ENCODE peak calls at places on chromosomes 5 and 9, in nine cellular contexts. One of them, this sample, is unnamed.

GRCh38 chr5:65338606-65339151 is 143.0 kb downstream of the ADAMTS6 start:
- DNase-seq in NB4: no peak
- DNase-seq in colonic mucosa: no peak
- DNase-seq in fibroblast of lung: no peak
- DNase-seq in cardiac muscle cell: no peak
- DNase-seq in GM06990: no peak
- DNase-seq in kidney: peak
- DNase-seq in endothelial cell of umbilical vein: no peak
- DNase-seq in brain microvascular endothelial cell: peak
- DNase-seq in this sample: no peak

GRCh38 chr5:173806270-173807035 is 81.7 kb upstream of the CPEB4 start:
- DNase-seq in GM06990: no peak
- DNase-seq in fibroblast of lung: no peak
- DNase-seq in brain microvascular endothelial cell: no peak
- DNase-seq in kidney: no peak
- DNase-seq in colonic mucosa: no peak
- DNase-seq in endothelial cell of umbilical vein: no peak
- DNase-seq in NB4: peak
- DNase-seq in cardiac muscle cell: no peak
- DNase-seq in this sample: no peak

GRCh38 chr5:124060413-124061095 is 548.6 kb downstream of the CSNK1G3 start:
- DNase-seq in kidney: no peak
- DNase-seq in NB4: no peak
- DNase-seq in fibroblast of lung: no peak
- DNase-seq in endothelial cell of umbilical vein: no peak
- DNase-seq in GM06990: no peak
- DNase-seq in colonic mucosa: no peak
- DNase-seq in cardiac muscle cell: no peak
- DNase-seq in brain microvascular endothelial cell: no peak
- DNase-seq in this sample: no peak

GRCh38 chr5:176185133-176185733 is 53.0 kb upstream of the SIMC1 start:
- DNase-seq in fibroblast of lung: no peak
- DNase-seq in kidney: no peak
- DNase-seq in endothelial cell of umbilical vein: no peak
- DNase-seq in colonic mucosa: no peak
- DNase-seq in NB4: peak
- DNase-seq in GM06990: no peak
- DNase-seq in brain microvascular endothelial cell: no peak
- DNase-seq in cardiac muscle cell: no peak
- DNase-seq in this sample: no peak

GRCh38 chr9:98990181-98990870 is 46.6 kb downstream of the COL15A1 start:
- DNase-seq in NB4: no peak
- DNase-seq in fibroblast of lung: no peak
- DNase-seq in kidney: no peak
- DNase-seq in GM06990: no peak
- DNase-seq in cardiac muscle cell: no peak
- DNase-seq in endothelial cell of umbilical vein: no peak
- DNase-seq in colonic mucosa: no peak
- DNase-seq in brain microvascular endothelial cell: no peak
- DNase-seq in this sample: no peak

GRCh38 chr9:8725635-8726034 is 926.1 kb upstream of the DMAC1 start:
- DNase-seq in GM06990: no peak
- DNase-seq in brain microvascular endothelial cell: no peak
- DNase-seq in fibroblast of lung: no peak
- DNase-seq in endothelial cell of umbilical vein: no peak
- DNase-seq in kidney: no peak
- DNase-seq in cardiac muscle cell: no peak
- DNase-seq in NB4: no peak
- DNase-seq in colonic mucosa: no peak
- DNase-seq in this sample: no peak

GRCh38 chr5:154498597-154499393 is 20.8 kb upstream of the HAND1 start:
- DNase-seq in kidney: no peak
- DNase-seq in fibroblast of lung: no peak
- DNase-seq in colonic mucosa: no peak
- DNase-seq in endothelial cell of umbilical vein: no peak
- DNase-seq in cardiac muscle cell: no peak
- DNase-seq in brain microvascular endothelial cell: no peak
- DNase-seq in NB4: no peak
- DNase-seq in GM06990: no peak
- DNase-seq in this sample: no peak

GRCh38 chr5:100232730-100233129 is 302.4 kb upstream of the FAM174A start:
- DNase-seq in endothelial cell of umbilical vein: no peak
- DNase-seq in brain microvascular endothelial cell: no peak
- DNase-seq in cardiac muscle cell: no peak
- DNase-seq in fibroblast of lung: no peak
- DNase-seq in GM06990: no peak
- DNase-seq in NB4: no peak
- DNase-seq in kidney: no peak
- DNase-seq in colonic mucosa: no peak
- DNase-seq in this sample: no peak

GRCh38 chr9:129340427-129341196 is 162.6 kb upstream of the IER5L start:
- DNase-seq in GM06990: no peak
- DNase-seq in cardiac muscle cell: peak
- DNase-seq in colonic mucosa: no peak
- DNase-seq in kidney: no peak
- DNase-seq in NB4: no peak
- DNase-seq in fibroblast of lung: no peak
- DNase-seq in brain microvascular endothelial cell: no peak
- DNase-seq in endothelial cell of umbilical vein: no peak
- DNase-seq in this sample: no peak

GRCh38 chr9:28941856-28942255 is 1368.6 kb upstream of the C9orf72 start:
- DNase-seq in NB4: no peak
- DNase-seq in brain microvascular endothelial cell: no peak
- DNase-seq in kidney: no peak
- DNase-seq in cardiac muscle cell: no peak
- DNase-seq in fibroblast of lung: no peak
- DNase-seq in GM06990: no peak
- DNase-seq in colonic mucosa: no peak
- DNase-seq in endothelial cell of umbilical vein: no peak
- DNase-seq in this sample: no peak

GRCh38 chr5:120252839-120253238 is 211.3 kb upstream of the PRR16 start:
- DNase-seq in endothelial cell of umbilical vein: no peak
- DNase-seq in fibroblast of lung: peak
- DNase-seq in kidney: no peak
- DNase-seq in cardiac muscle cell: peak
- DNase-seq in GM06990: no peak
- DNase-seq in brain microvascular endothelial cell: peak
- DNase-seq in NB4: peak
- DNase-seq in colonic mucosa: no peak
- DNase-seq in this sample: peak

GRCh38 chr9:6895754-6896153 is 138.0 kb downstream of the KDM4C start:
- DNase-seq in kidney: no peak
- DNase-seq in cardiac muscle cell: no peak
- DNase-seq in NB4: no peak
- DNase-seq in endothelial cell of umbilical vein: no peak
- DNase-seq in colonic mucosa: no peak
- DNase-seq in brain microvascular endothelial cell: no peak
- DNase-seq in fibroblast of lung: no peak
- DNase-seq in GM06990: no peak
- DNase-seq in this sample: no peak

GRCh38 chr5:39640552-39640951 is 215.8 kb upstream of the DAB2 start:
- DNase-seq in brain microvascular endothelial cell: no peak
- DNase-seq in fibroblast of lung: no peak
- DNase-seq in kidney: no peak
- DNase-seq in cardiac muscle cell: no peak
- DNase-seq in endothelial cell of umbilical vein: no peak
- DNase-seq in NB4: no peak
- DNase-seq in GM06990: no peak
- DNase-seq in colonic mucosa: no peak
- DNase-seq in this sample: no peak

GRCh38 chr5:37837101-37838032 is 2.5 kb downstream of the GDNF start:
- DNase-seq in NB4: peak
- DNase-seq in brain microvascular endothelial cell: peak
- DNase-seq in cardiac muscle cell: peak
- DNase-seq in fibroblast of lung: peak
- DNase-seq in GM06990: peak
- DNase-seq in colonic mucosa: peak
- DNase-seq in kidney: peak
- DNase-seq in endothelial cell of umbilical vein: peak
- DNase-seq in this sample: peak

GRCh38 chr5:67305913-67306710 is 109.5 kb upstream of the CD180 start:
- DNase-seq in cardiac muscle cell: peak
- DNase-seq in colonic mucosa: no peak
- DNase-seq in NB4: no peak
- DNase-seq in endothelial cell of umbilical vein: peak
- DNase-seq in fibroblast of lung: no peak
- DNase-seq in kidney: no peak
- DNase-seq in brain microvascular endothelial cell: no peak
- DNase-seq in GM06990: peak
- DNase-seq in this sample: no peak

GRCh38 chr5:157476699-157477408 is 16.8 kb downstream of the NIPAL4 start:
- DNase-seq in brain microvascular endothelial cell: peak
- DNase-seq in GM06990: no peak
- DNase-seq in fibroblast of lung: peak
- DNase-seq in cardiac muscle cell: peak
- DNase-seq in endothelial cell of umbilical vein: peak
- DNase-seq in kidney: no peak
- DNase-seq in NB4: peak
- DNase-seq in colonic mucosa: peak
- DNase-seq in this sample: peak

GRCh38 chr9:70407081-70407503 is 7.4 kb downstream of the KLF9 start:
- DNase-seq in NB4: no peak
- DNase-seq in kidney: no peak
- DNase-seq in fibroblast of lung: peak
- DNase-seq in endothelial cell of umbilical vein: peak
- DNase-seq in brain microvascular endothelial cell: peak
- DNase-seq in cardiac muscle cell: peak
- DNase-seq in colonic mucosa: no peak
- DNase-seq in GM06990: no peak
- DNase-seq in this sample: peak
- H3K4me3 ChIP-seq in NB4: no peak
- H3K4me3 ChIP-seq in kidney: peak
- H3K4me3 ChIP-seq in fibroblast of lung: peak
- H3K4me3 ChIP-seq in endothelial cell of umbilical vein: no peak
- H3K4me3 ChIP-seq in brain microvascular endothelial cell: no peak
- H3K4me3 ChIP-seq in cardiac muscle cell: no peak
- H3K4me3 ChIP-seq in colonic mucosa: no peak
- H3K4me3 ChIP-seq in GM06990: no peak
- H3K4me3 ChIP-seq in this sample: no peak

DNA sequence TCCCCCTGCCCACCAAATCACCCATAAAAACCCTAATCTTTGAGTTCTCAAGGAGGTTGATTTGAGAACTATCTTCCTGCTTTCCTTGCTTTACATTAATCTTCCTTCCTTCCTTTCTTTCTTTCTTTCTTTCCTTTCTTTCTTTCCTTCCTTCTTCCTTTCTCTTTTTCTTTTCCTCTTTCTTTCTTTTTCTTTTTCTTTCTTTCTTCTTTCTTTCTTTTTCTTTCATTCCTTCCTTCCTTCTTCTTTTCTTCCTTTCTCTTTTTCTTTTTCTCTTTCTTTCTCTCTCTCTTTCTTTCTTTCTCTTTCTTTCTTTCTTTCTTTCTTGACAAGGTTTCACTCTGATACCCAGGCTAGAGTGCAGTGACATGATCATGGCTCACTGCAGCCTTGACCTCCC is 67.3 kb upstream of the CEMIP2 start:
- DNase-seq in endothelial cell of umbilical vein: no peak
- DNase-seq in GM06990: no peak
- DNase-seq in cardiac muscle cell: no peak
- DNase-seq in brain microvascular endothelial cell: no peak
- DNase-seq in fibroblast of lung: no peak
- DNase-seq in kidney: no peak
- DNase-seq in colonic mucosa: no peak
- DNase-seq in NB4: no peak
- DNase-seq in this sample: no peak
- TF ChIP-seq CTCF in endothelial cell of umbilical vein: no peak
- TF ChIP-seq CTCF in GM06990: no peak
- TF ChIP-seq CTCF in cardiac muscle cell: no peak
- TF ChIP-seq CTCF in brain microvascular endothelial cell: no peak
- TF ChIP-seq CTCF in fibroblast of lung: no peak
- TF ChIP-seq CTCF in kidney: no peak
- TF ChIP-seq CTCF in colonic mucosa: no peak
- TF ChIP-seq CTCF in NB4: no peak
- TF ChIP-seq CTCF in this sample: no peak

GRCh38 chr9:135989157-135989556 is 28.0 kb upstream of the UBAC1 start:
- DNase-seq in endothelial cell of umbilical vein: no peak
- DNase-seq in fibroblast of lung: no peak
- DNase-seq in cardiac muscle cell: no peak
- DNase-seq in brain microvascular endothelial cell: no peak
- DNase-seq in GM06990: no peak
- DNase-seq in colonic mucosa: no peak
- DNase-seq in NB4: no peak
- DNase-seq in kidney: no peak
- DNase-seq in this sample: no peak

GRCh38 chr9:135991771-135992170 is 30.6 kb upstream of the UBAC1 start:
- DNase-seq in GM06990: no peak
- DNase-seq in endothelial cell of umbilical vein: no peak
- DNase-seq in fibroblast of lung: no peak
- DNase-seq in cardiac muscle cell: no peak
- DNase-seq in brain microvascular endothelial cell: no peak
- DNase-seq in kidney: no peak
- DNase-seq in NB4: no peak
- DNase-seq in colonic mucosa: no peak
- DNase-seq in this sample: no peak

GRCh38 chr9:135992486-135993408 is 31.6 kb upstream of the UBAC1 start:
- DNase-seq in colonic mucosa: peak
- DNase-seq in cardiac muscle cell: peak
- DNase-seq in GM06990: peak
- DNase-seq in endothelial cell of umbilical vein: peak
- DNase-seq in kidney: peak
- DNase-seq in fibroblast of lung: peak
- DNase-seq in brain microvascular endothelial cell: peak
- DNase-seq in NB4: peak
- DNase-seq in this sample: peak

GRCh38 chr9:135989722-135990467 is 28.7 kb upstream of the UBAC1 start:
- DNase-seq in cardiac muscle cell: no peak
- DNase-seq in GM06990: no peak
- DNase-seq in endothelial cell of umbilical vein: no peak
- DNase-seq in colonic mucosa: no peak
- DNase-seq in kidney: no peak
- DNase-seq in brain microvascular endothelial cell: no peak
- DNase-seq in NB4: peak
- DNase-seq in fibroblast of lung: no peak
- DNase-seq in this sample: no peak

GRCh38 chr9:135990468-135991429 is 29.6 kb upstream of the UBAC1 start:
- DNase-seq in endothelial cell of umbilical vein: peak
- DNase-seq in brain microvascular endothelial cell: no peak
- DNase-seq in cardiac muscle cell: peak
- DNase-seq in kidney: peak
- DNase-seq in GM06990: peak
- DNase-seq in NB4: peak
- DNase-seq in fibroblast of lung: peak
- DNase-seq in colonic mucosa: peak
- DNase-seq in this sample: peak
- H3K4me3 ChIP-seq in endothelial cell of umbilical vein: no peak
- H3K4me3 ChIP-seq in brain microvascular endothelial cell: no peak
- H3K4me3 ChIP-seq in cardiac muscle cell: no peak
- H3K4me3 ChIP-seq in kidney: no peak
- H3K4me3 ChIP-seq in GM06990: no peak
- H3K4me3 ChIP-seq in NB4: no peak
- H3K4me3 ChIP-seq in fibroblast of lung: no peak
- H3K4me3 ChIP-seq in colonic mucosa: no peak
- H3K4me3 ChIP-seq in this sample: no peak

DNA sequence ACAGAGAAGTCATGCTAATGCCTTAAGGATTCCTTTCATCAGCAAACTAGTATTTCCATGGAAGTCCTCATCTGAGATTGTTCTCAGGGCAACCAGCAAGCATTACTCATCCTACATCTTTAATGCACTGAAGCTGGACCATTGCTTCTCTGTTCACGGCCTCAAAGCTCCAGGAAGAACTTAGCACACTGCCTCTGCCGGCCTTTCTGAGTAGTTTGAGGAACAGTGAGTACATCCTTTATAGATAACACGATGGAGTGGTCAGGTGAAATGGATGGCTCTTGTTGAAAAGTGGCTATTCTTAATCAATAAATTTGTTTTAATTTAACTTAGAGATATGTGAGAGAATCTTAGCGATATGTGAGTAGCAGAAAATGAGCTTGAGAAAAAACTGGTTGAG is 35.8 kb downstream of the MEGF10 start:
- DNase-seq in endothelial cell of umbilical vein: no peak
- DNase-seq in NB4: no peak
- DNase-seq in brain microvascular endothelial cell: no peak
- DNase-seq in cardiac muscle cell: no peak
- DNase-seq in GM06990: no peak
- DNase-seq in kidney: no peak
- DNase-seq in colonic mucosa: no peak
- DNase-seq in fibroblast of lung: no peak
- DNase-seq in this sample: no peak
- TF ChIP-seq CTCF in endothelial cell of umbilical vein: no peak
- TF ChIP-seq CTCF in NB4: no peak
- TF ChIP-seq CTCF in brain microvascular endothelial cell: no peak
- TF ChIP-seq CTCF in cardiac muscle cell: no peak
- TF ChIP-seq CTCF in GM06990: peak
- TF ChIP-seq CTCF in kidney: no peak
- TF ChIP-seq CTCF in colonic mucosa: no peak
- TF ChIP-seq CTCF in fibroblast of lung: no peak
- TF ChIP-seq CTCF in this sample: no peak